ENCODE peak calls at places on chromosomes 12 and 14, in seven cellular contexts. N is H1, M is HepG2, U is WTC11, A is HEK293T, V is K562, E is GM12878. Q is an unnamed sample.

GRCh38 chr12:38547586-38547985 is 231.0 kb downstream of the ALG10B start:
- DNase-seq in N (no peak), M (no peak), U (no peak), A (no peak), V (no peak), E (no peak), Q (no peak)

GRCh38 chr12:124620606-124621295 is 53.3 kb upstream of the NCOR2 start:
- DNase-seq in N (no peak), M (no peak), U (no peak), A (no peak), V (no peak), E (no peak), Q (no peak)

GRCh38 chr12:115823635-115824034 is 453.9 kb downstream of the MED13L start:
- DNase-seq in N (no peak), M (no peak), U (no peak), A (no peak), V (no peak), E (no peak), Q (no peak)

GRCh38 chr12:47777741-47778558 is 4.9 kb downstream of the SLC48A1 start:
- DNase-seq in N (no peak), M (no peak), U (no peak), A (no peak), V (peak; percentile 45), E (no peak), Q (no peak)

GRCh38 chr14:35818346-35819115 is 7.6 kb upstream of the BRMS1L start:
- DNase-seq in N (no peak), M (peak; percentile 86), U (no peak), A (peak; percentile 38), V (peak; percentile 9), E (no peak), Q (no peak)

GRCh38 chr14:99035712-99036593 is 236.0 kb downstream of the BCL11B start:
- DNase-seq in N (peak; percentile 47), M (peak; percentile 10), U (peak; percentile 73), A (no peak), V (no peak), E (no peak), Q (peak; percentile 19)

GRCh38 chr14:71236430-71236829 is 329.2 kb downstream of the PCNX1 start:
- DNase-seq in N (no peak), M (no peak), U (no peak), A (no peak), V (no peak), E (no peak), Q (no peak)

GRCh38 chr12:116483959-116484699 is 75.1 kb upstream of the MAP1LC3B2 start:
- DNase-seq in N (no peak), M (no peak), U (no peak), A (no peak), V (peak; percentile 20), E (no peak), Q (no peak)

GRCh38 chr14:94288610-94289465 is 4.2 kb downstream of the SERPINA10 start:
- DNase-seq in N (no peak), M (no peak), U (no peak), A (no peak), V (no peak), E (no peak), Q (no peak)

DNA sequence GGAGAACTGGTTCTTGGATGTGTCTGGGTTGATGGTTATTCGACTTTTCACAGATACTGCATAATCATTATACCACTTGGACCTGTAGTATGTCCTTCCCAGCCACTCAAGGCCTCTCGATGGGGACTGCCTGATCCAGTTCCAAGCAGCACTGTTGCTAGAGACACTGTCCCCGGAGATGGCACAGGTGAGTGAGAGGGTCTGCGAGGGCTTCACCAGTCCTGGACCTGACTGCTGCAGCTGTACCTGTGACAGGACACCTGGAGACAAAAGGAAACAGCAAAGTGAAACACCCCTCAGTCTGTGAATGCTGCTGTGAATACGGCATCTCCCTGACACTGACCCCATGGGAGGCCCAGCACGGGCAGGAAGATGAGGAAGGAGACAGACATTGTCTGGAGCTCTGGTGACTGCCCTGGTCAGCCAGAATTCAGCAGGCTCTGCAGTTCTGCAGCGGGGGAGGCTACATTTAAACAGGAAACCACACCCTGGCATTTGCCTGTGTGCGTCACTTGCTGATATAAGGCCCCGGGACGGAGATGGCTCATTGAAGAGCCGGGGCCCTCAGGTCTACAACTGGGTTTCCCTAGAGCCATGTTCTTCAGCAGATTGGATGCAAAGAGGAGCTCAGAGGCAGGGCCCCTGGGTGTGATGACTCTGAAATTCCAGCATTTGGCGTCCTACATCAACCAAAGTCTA is 413.6 kb downstream of the TMEM121 start:
- DNase-seq in N (no peak), M (no peak), U (no peak), A (no peak), V (no peak), E (no peak), Q (no peak)
- TF ChIP-seq SP1 in N (no peak), M (no peak), U (no peak), A (no peak), V (no peak), E (no peak), Q (no peak)

DNA sequence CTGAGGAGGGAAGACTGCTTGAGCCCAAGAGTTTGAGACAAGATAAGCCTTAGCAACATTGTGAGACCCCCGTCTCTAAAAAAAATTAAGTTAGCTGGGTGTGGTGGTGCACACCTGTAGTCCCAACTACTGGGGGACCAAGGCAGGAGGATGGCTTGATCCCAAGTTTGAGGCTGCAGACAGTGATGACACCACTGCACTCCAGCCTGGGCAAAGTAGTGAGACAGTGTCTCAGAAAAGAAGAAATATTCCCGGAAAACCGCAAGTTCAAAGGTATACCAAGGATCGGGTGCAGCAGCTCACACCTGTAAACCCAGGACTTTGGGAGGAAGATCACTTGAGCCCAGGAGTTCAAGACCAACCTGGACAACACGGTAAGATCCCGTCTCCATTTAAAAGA is 5.8 kb downstream of the PTGES3 start:
- DNase-seq in N (no peak), M (no peak), U (no peak), A (no peak), V (no peak), E (no peak), Q (no peak)
- TF ChIP-seq SP1 in N (no peak), M (no peak), U (no peak), A (no peak), V (no peak), E (no peak), Q (no peak)

GRCh38 chr14:74858022-74858421 is 17.9 kb downstream of the PROX2 start:
- DNase-seq in N (no peak), M (no peak), U (no peak), A (no peak), V (no peak), E (no peak), Q (no peak)

GRCh38 chr14:74853581-74853980 is 22.4 kb downstream of the PROX2 start:
- DNase-seq in N (no peak), M (no peak), U (no peak), A (no peak), V (no peak), E (no peak), Q (no peak)

GRCh38 chr14:74855945-74856344 is 20.0 kb downstream of the PROX2 start:
- DNase-seq in N (no peak), M (no peak), U (no peak), A (no peak), V (no peak), E (no peak), Q (no peak)

GRCh38 chr14:74855021-74855420 is 20.9 kb downstream of the PROX2 start:
- DNase-seq in N (no peak), M (no peak), U (no peak), A (no peak), V (no peak), E (no peak), Q (no peak)

DNA sequence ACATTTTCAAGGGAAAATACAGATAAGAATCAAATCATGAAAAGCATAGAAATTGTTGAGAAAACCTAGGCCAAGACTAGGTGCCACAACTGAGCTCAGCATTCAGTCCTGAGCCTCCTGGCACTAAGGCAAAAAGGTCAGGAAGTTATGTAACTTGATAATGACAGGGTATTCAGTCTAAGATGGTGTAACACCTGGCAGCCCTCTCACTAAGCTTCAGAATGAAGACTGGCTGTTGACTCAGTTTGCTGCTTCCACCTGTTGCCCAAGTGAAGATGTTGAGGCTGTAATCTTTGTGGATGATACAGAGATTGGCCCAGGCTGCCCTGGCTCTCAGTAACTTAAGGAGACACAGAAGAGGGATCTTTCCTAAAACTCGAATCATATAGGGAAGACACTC is 19.6 kb downstream of the PROX2 start:
- DNase-seq in N (no peak), M (no peak), U (no peak), A (no peak), V (no peak), E (no peak), Q (no peak)
- TF ChIP-seq SP1 in N (no peak), M (no peak), U (no peak), A (no peak), V (no peak), E (no peak), Q (no peak)

GRCh38 chr12:71162832-71163711 is 5.3 kb upstream of the TSPAN8 start:
- DNase-seq in N (no peak), M (peak; percentile 99), U (no peak), A (no peak), V (no peak), E (no peak), Q (no peak)
- TF ChIP-seq SP1 in N (no peak), M (no peak), U (no peak), A (no peak), V (no peak), E (no peak), Q (no peak)

GRCh38 chr12:60148831-60149230 is 553.0 kb downstream of the SLC16A7 start:
- DNase-seq in N (no peak), M (no peak), U (no peak), A (no peak), V (no peak), E (no peak), Q (peak; percentile 4)
- TF ChIP-seq SP1 in N (no peak), M (no peak), U (no peak), A (no peak), V (no peak), E (no peak), Q (no peak)